ENCODE peak calls at places on chromosomes 5 and 9, in seven cellular contexts. S is dorsolateral prefrontal cortex, W is hepatocyte, J is A549, T is K562, G is WERI-Rb-1, Y is GM23338. X is an unnamed sample.
A peak's percentile ranks its signal among the peaks of the same experiment; 100 is the strongest.

GRCh38 chr9:6008169-6008979 is 7.0 kb downstream of the RANBP6 start:
- DNase-seq in S (peak; percentile 94), W (peak; percentile 98), J (peak; percentile 99), T (peak; percentile 96), G (peak; percentile 98), Y (peak; percentile 98), X (peak; percentile 82)

GRCh38 chr5:119078071-119078846 is 7.4 kb downstream of the DMXL1 start:
- DNase-seq in S (no peak), W (no peak), J (no peak), T (no peak), G (no peak), Y (no peak), X (no peak)

GRCh38 chr5:157539623-157540022 is 36.0 kb downstream of the ADAM19 start:
- DNase-seq in S (no peak), W (no peak), J (no peak), T (no peak), G (no peak), Y (no peak), X (no peak)

GRCh38 chr9:21455320-21455719 is 15.1 kb downstream of the IFNA1 start:
- DNase-seq in S (no peak), W (peak; percentile 50), J (peak; percentile 48), T (no peak), G (peak; percentile 16), Y (peak; percentile 74), X (no peak)

GRCh38 chr9:107894572-107895261 is 405.1 kb upstream of the KLF4 start:
- DNase-seq in S (no peak), W (peak; percentile 76), J (no peak), T (no peak), G (no peak), Y (peak; percentile 12), X (no peak)

GRCh38 chr5:165630211-165630866 is 2124.9 kb downstream of the MAT2B start:
- DNase-seq in S (no peak), W (peak; percentile 84), J (peak; percentile 56), T (peak; percentile 38), G (peak; percentile 61), Y (peak; percentile 91), X (no peak)

GRCh38 chr5:147949711-147950573 is 43.6 kb upstream of the C5orf46 start:
- DNase-seq in S (no peak), W (peak; percentile 66), J (peak; percentile 45), T (peak; percentile 25), G (no peak), Y (peak; percentile 75), X (no peak)

GRCh38 chr5:170630711-170631141 is 126.9 kb downstream of the KCNIP1 start:
- DNase-seq in S (no peak), W (peak; percentile 17), J (no peak), T (peak; percentile 52), G (no peak), Y (no peak), X (no peak)

GRCh38 chr5:172451771-172452197 is 2.5 kb downstream of the SH3PXD2B start:
- DNase-seq in S (peak; percentile 44), W (peak; percentile 71), J (peak; percentile 39), T (no peak), G (no peak), Y (peak; percentile 32), X (no peak)

GRCh38 chr5:172450861-172451695 is 3.2 kb downstream of the SH3PXD2B start:
- DNase-seq in S (peak; percentile 48), W (peak; percentile 45), J (peak; percentile 54), T (peak; percentile 55), G (peak; percentile 50), Y (peak; percentile 83), X (peak; percentile 20)

GRCh38 chr5:172453986-172454354 is 355 bp downstream of the SH3PXD2B start:
- DNase-seq in S (no peak), W (peak; percentile 78), J (peak; percentile 27), T (no peak), G (peak; percentile 58), Y (peak; percentile 74), X (no peak)

GRCh38 chr5:172453206-172453985 is 929 bp downstream of the SH3PXD2B start:
- DNase-seq in S (peak; percentile 47), W (peak; percentile 89), J (peak; percentile 75), T (no peak), G (peak; percentile 56), Y (peak; percentile 84), X (no peak)

DNA sequence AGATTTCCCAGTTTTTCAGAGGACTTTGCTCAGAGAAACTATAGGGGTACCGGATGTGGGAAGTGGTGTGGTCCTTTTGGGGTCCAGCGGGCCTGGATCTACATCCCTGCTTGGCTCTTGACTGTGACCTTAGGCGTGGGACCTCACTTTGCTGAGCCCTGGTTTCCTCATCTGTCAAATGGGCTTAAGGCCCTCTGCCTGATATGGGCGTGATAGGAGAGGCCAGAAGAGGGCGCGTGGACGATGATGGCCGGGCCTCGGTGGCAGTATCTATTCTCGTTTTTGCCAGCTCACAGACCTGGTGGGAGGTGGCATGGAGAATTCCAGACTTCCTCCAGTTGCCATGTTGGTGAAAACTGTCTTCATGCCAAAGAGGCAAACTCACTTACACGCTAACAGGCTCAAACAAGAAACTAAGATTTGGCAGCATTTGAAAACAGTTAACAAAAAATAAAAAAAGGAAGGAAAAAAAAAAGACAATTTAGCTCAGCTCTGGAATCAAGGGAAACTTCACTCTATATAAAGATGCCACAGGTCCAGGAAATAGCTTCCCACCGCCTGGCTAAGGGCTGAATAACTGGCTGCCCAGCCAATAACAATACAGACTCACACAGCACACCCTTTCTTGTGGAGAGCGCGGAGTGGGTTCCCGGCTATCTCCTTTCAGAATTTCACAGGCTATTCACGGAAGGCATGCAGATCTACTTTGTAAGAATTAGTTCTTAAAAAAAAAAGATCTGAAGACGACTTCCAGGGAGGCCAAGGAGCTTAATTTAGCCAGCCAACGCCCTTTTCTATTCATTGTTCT is 1.7 kb downstream of the SH3PXD2B start:
- DNase-seq in S (no peak), W (peak; percentile 61), J (peak; percentile 73), T (no peak), G (no peak), Y (no peak), X (no peak)
- TF ChIP-seq CTCF in S (no peak), W (no peak), J (peak; percentile 43), T (peak; percentile 24), G (no peak), Y (peak; percentile 18), X (no peak)

GRCh38 chr5:159002201-159002600 is 97.5 kb downstream of the EBF1 start:
- DNase-seq in S (no peak), W (no peak), J (no peak), T (no peak), G (no peak), Y (no peak), X (no peak)

GRCh38 chr5:159001247-159001646 is 98.5 kb downstream of the EBF1 start:
- DNase-seq in S (no peak), W (no peak), J (no peak), T (no peak), G (no peak), Y (no peak), X (no peak)

GRCh38 chr5:159005062-159005461 is 94.7 kb downstream of the EBF1 start:
- DNase-seq in S (no peak), W (no peak), J (no peak), T (no peak), G (no peak), Y (no peak), X (no peak)

GRCh38 chr5:158998911-158999705 is 100.6 kb downstream of the EBF1 start:
- DNase-seq in S (no peak), W (no peak), J (no peak), T (no peak), G (no peak), Y (no peak), X (no peak)

GRCh38 chr5:159003045-159004030 is 96.4 kb downstream of the EBF1 start:
- DNase-seq in S (no peak), W (peak; percentile 30), J (peak; percentile 70), T (no peak), G (no peak), Y (no peak), X (no peak)
- TF ChIP-seq CTCF in S (no peak), W (no peak), J (no peak), T (no peak), G (no peak), Y (no peak), X (no peak)

GRCh38 chr5:120382813-120383212 is 81.3 kb upstream of the PRR16 start:
- DNase-seq in S (no peak), W (no peak), J (no peak), T (no peak), G (no peak), Y (no peak), X (no peak)

GRCh38 chr5:120388016-120388781 is 75.9 kb upstream of the PRR16 start:
- DNase-seq in S (no peak), W (no peak), J (no peak), T (no peak), G (no peak), Y (no peak), X (no peak)

GRCh38 chr5:120386981-120387380 is 77.1 kb upstream of the PRR16 start:
- DNase-seq in S (no peak), W (no peak), J (no peak), T (no peak), G (no peak), Y (no peak), X (no peak)
- TF ChIP-seq CTCF in S (no peak), W (no peak), J (no peak), T (no peak), G (no peak), Y (no peak), X (no peak)

GRCh38 chr5:145941677-145942130 is 5.3 kb downstream of the SH3RF2 start:
- DNase-seq in S (no peak), W (no peak), J (no peak), T (no peak), G (no peak), Y (no peak), X (no peak)
- TF ChIP-seq CTCF in S (no peak), W (no peak), J (no peak), T (no peak), G (no peak), Y (no peak), X (no peak)